ENCODE peak calls at places on chromosomes 2 and 18, in four cellular contexts. K is K562, U is HepG2, C is GM12878. N is an unnamed sample.

GRCh38 chr2:96135621-96136020 is 2.7 kb downstream of the ASTL start:
- DNase-seq in K (no peak), U (no peak), C (no peak), N (no peak)

GRCh38 chr18:26335139-26335933 is 109.1 kb downstream of the TAF4B start:
- DNase-seq in K (no peak), U (no peak), C (no peak), N (no peak)

GRCh38 chr2:3377279-3377611 is 373 bp downstream of the EIPR1 start:
- DNase-seq in K (peak; percentile 69), U (peak; percentile 75), C (peak; percentile 19), N (peak; percentile 33)

GRCh38 chr2:188292446-188293239 is 969 bp downstream of the GULP1 start:
- DNase-seq in K (peak; percentile 82), U (no peak), C (no peak), N (peak; percentile 81)

GRCh38 chr2:96822786-96823185 is 6.7 kb downstream of the CNNM3 start:
- DNase-seq in K (no peak), U (no peak), C (no peak), N (no peak)

GRCh38 chr2:64859208-64860161 is 129.7 kb upstream of the SLC1A4 start:
- DNase-seq in K (peak; percentile 76), U (no peak), C (no peak), N (peak; percentile 63)

GRCh38 chr2:64327510-64328414 is 126.2 kb upstream of the LGALSL start:
- DNase-seq in K (no peak), U (no peak), C (peak; percentile 43), N (no peak)

GRCh38 chr2:103448416-103448815 is 686.6 kb downstream of the TMEM182 start:
- DNase-seq in K (no peak), U (no peak), C (no peak), N (no peak)

GRCh38 chr2:64402876-64403275 is 51.1 kb upstream of the LGALSL start:
- DNase-seq in K (peak; percentile 11), U (no peak), C (no peak), N (no peak)

GRCh38 chr2:120935339-120936313 is 200.0 kb downstream of the GLI2 start:
- DNase-seq in K (no peak), U (peak; percentile 97), C (no peak), N (no peak)

GRCh38 chr18:77161954-77162353 is 29.4 kb upstream of the MBP start:
- DNase-seq in K (no peak), U (no peak), C (no peak), N (no peak)

GRCh38 chr18:73150199-73150598 is 282.4 kb upstream of the NETO1 start:
- DNase-seq in K (no peak), U (no peak), C (no peak), N (no peak)

GRCh38 chr2:10133007-10133647 is 10.6 kb downstream of the RRM2 start:
- DNase-seq in K (peak; percentile 67), U (no peak), C (no peak), N (no peak)

GRCh38 chr2:112626604-112627059 is 19.1 kb upstream of the SLC20A1 start:
- DNase-seq in K (peak; percentile 78), U (peak; percentile 41), C (no peak), N (no peak)

GRCh38 chr18:49249523-49249922 is 210.9 kb downstream of the DYM start:
- DNase-seq in K (no peak), U (no peak), C (no peak), N (no peak)

GRCh38 chr2:169709970-169710369 is 15.7 kb downstream of the PHOSPHO2 start:
- DNase-seq in K (no peak), U (no peak), C (no peak), N (no peak)

GRCh38 chr2:208369091-208369490 is 37.5 kb upstream of the PTH2R start:
- DNase-seq in K (no peak), U (peak; percentile 83), C (no peak), N (no peak)

GRCh38 chr18:28159055-28159454 is 17.9 kb downstream of the CDH2 start:
- DNase-seq in K (no peak), U (no peak), C (no peak), N (no peak)

GRCh38 chr2:119429225-119430000 is 2.2 kb upstream of the TMEM37 start:
- DNase-seq in K (peak; percentile 5), U (no peak), C (peak; percentile 35), N (no peak)

GRCh38 chr18:76619342-76620315 is 124.6 kb upstream of the ZNF516 start:
- DNase-seq in K (peak; percentile 4), U (no peak), C (no peak), N (no peak)

DNA sequence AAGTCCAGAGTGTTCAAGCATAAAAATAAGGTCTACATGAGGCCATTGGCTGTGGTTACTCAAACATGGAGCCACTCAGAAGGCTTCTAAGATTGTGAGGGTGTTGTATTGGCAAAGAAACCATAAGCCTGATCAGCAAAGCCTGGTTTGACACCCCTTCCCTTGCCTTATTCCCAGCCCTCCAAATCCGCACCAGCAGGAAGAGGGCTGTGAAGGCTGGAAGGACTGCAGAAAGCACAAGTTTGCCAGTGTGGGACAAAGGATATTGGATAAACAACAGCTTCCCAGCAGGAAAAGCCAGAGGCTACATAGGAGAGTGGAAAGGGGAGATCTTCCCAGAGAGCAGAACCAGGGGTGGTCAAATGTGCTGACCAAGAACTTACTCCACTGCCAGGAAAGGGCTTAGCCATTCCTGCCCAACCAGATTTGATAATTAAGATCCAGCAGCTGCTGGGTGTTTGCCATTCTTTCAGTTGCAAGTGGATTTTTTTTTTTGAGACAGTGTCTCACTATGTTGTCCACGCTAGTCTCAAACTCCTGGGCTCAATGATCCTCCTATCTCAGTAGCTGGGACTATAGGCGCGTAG is 1.5 kb upstream of the PRKAG3 start:
- DNase-seq in K (no peak), U (no peak), C (no peak), N (no peak)
- TF ChIP-seq SRF in K (no peak), U (no peak), C (no peak), N (no peak)

DNA sequence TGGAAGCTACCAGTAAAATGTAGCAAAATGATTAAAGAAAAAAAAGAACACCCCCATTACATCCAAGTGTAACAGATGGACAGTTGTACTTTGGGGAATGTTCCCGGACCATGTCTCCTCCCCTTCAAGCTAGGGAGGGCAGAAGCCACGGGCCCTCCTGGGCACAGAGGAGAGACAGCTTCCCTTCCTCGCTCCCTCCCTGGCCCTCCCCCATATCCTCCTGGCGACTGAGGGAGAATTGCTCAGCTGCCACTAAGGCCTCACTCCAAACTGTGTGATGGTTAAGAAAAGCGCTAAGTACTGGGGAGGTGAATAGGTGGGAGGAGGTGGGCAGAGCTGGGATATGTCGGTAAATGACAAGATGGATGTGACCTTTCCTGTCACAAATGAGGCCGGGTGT is 358.0 kb downstream of the HRH4 start:
- DNase-seq in K (no peak), U (no peak), C (no peak), N (no peak)
- TF ChIP-seq ZBTB33 in K (no peak), U (no peak), C (no peak), N (no peak)

GRCh38 chr2:205687018-205687956 is 5.0 kb downstream of the NRP2 start:
- DNase-seq in K (no peak), U (no peak), C (no peak), N (no peak)

GRCh38 chr2:205684871-205685313 is 2.6 kb downstream of the NRP2 start:
- DNase-seq in K (no peak), U (no peak), C (no peak), N (no peak)

GRCh38 chr2:205686231-205687017 is 4.1 kb downstream of the NRP2 start:
- DNase-seq in K (no peak), U (no peak), C (no peak), N (no peak)

GRCh38 chr2:205683991-205684390 is 1.7 kb downstream of the NRP2 start:
- DNase-seq in K (no peak), U (no peak), C (no peak), N (no peak)

GRCh38 chr2:205685314-205686230 is 3.3 kb downstream of the NRP2 start:
- DNase-seq in K (no peak), U (no peak), C (no peak), N (no peak)
- TF ChIP-seq SRF in K (no peak), U (no peak), C (no peak), N (no peak)

GRCh38 chr2:71882949-71883472 is 264.7 kb downstream of the CYP26B1 start:
- DNase-seq in K (peak; percentile 95), U (peak; percentile 94), C (no peak), N (peak; percentile 21)
- TF ChIP-seq ZBTB33 in K (no peak), U (no peak), C (no peak), N (no peak)

DNA sequence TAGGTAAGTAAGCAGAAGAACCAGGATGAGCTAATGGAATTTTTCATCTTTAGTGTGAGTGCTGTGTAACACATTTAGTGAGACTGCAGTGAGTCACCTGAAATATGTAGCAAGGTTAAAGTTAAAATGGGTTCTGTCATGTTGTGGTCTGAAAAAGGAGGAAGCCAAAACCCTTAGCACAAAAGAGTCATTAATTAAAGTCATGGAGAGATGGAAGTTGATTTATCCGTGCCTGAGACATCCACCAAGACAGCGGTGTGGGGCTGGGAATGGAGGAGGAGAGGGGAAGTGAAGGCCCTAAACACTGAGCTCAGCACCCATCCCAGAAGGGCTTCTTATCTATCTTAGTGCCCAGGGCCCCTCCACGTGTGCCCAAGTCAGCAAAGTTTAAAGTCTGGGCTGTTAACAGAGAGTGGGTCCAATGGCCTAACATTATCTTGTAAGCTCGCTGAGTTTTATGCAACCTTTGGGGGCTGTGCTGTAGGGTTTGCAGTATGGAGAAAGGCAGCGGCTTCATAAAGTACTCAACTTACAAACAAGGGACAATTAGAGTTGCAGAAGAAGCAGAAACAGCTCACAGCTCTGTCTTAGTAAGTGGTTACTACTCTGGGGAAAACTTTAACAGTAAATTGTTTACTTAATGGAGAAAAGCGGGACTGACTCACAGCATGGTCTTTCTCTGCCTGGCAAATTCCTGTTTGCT is 9.3 kb downstream of the ENOSF1 start:
- DNase-seq in K (no peak), U (peak; percentile 79), C (no peak), N (no peak)
- TF ChIP-seq SRF in K (no peak), U (no peak), C (no peak), N (no peak)

DNA sequence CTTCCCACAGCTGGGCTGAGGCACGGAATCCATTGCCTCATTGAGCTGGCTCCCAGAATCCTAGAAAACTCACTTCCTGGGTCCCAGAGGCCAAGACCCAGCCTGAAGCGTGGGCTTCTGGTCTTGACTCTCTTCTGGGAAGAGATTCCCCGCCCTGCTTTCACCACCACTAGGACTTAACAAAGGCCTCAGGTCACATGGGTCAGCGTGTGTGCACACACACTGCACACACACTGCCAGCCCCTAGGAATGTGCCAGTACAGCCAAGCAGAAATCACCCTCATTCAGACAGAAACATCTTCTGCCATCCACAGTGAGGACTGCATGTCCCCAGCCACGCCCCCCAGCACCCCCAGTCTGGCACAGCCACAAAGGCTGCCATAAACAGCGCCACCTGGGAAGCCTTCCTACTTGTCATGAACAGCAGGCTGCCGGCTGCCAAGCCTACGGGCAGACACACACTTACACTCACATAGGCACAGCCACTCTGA is 165.7 kb downstream of the TNS1 start:
- DNase-seq in K (no peak), U (peak; percentile 17), C (no peak), N (peak; percentile 42)
- TF ChIP-seq ZBTB33 in K (no peak), U (no peak), C (no peak), N (no peak)

N was measured in HCT116.